ENCODE peak calls at places on chromosomes 12 and 14, in eight cellular contexts. One of them, this sample, is unnamed.

GRCh38 chr12:7832059-7832696 is 40.5 kb downstream of the SLC2A14 start:
- DNase-seq in ovary: peak; percentile 20
- DNase-seq in transverse colon: no peak
- DNase-seq in tibial nerve: peak; percentile 13
- DNase-seq in A549: peak; percentile 83
- DNase-seq in suprapubic skin: no peak
- DNase-seq in HepG2: peak; percentile 62
- DNase-seq in SK-N-SH: peak; percentile 49
- DNase-seq in this sample: no peak

GRCh38 chr12:11797317-11797913 is 147.9 kb downstream of the ETV6 start:
- DNase-seq in ovary: no peak
- DNase-seq in transverse colon: no peak
- DNase-seq in tibial nerve: no peak
- DNase-seq in A549: no peak
- DNase-seq in suprapubic skin: no peak
- DNase-seq in HepG2: peak; percentile 28
- DNase-seq in SK-N-SH: no peak
- DNase-seq in this sample: peak; percentile 37

GRCh38 chr12:63995512-63995911 is 151.0 kb downstream of the SRGAP1 start:
- DNase-seq in ovary: no peak
- DNase-seq in transverse colon: no peak
- DNase-seq in tibial nerve: no peak
- DNase-seq in A549: no peak
- DNase-seq in suprapubic skin: no peak
- DNase-seq in HepG2: no peak
- DNase-seq in SK-N-SH: no peak
- DNase-seq in this sample: no peak

GRCh38 chr14:95463173-95463901 is 53.1 kb downstream of the SYNE3 start:
- DNase-seq in ovary: no peak
- DNase-seq in transverse colon: peak; percentile 66
- DNase-seq in tibial nerve: no peak
- DNase-seq in A549: no peak
- DNase-seq in suprapubic skin: no peak
- DNase-seq in HepG2: no peak
- DNase-seq in SK-N-SH: no peak
- DNase-seq in this sample: peak; percentile 62

GRCh38 chr14:34029921-34030334 is 79.1 kb upstream of the EGLN3 start:
- DNase-seq in ovary: peak; percentile 35
- DNase-seq in transverse colon: peak; percentile 21
- DNase-seq in tibial nerve: peak; percentile 72
- DNase-seq in A549: no peak
- DNase-seq in suprapubic skin: peak; percentile 71
- DNase-seq in HepG2: no peak
- DNase-seq in SK-N-SH: no peak
- DNase-seq in this sample: peak; percentile 47

GRCh38 chr14:72962829-72963312 is 36.6 kb downstream of the DCAF4 start:
- DNase-seq in ovary: no peak
- DNase-seq in transverse colon: peak; percentile 12
- DNase-seq in tibial nerve: no peak
- DNase-seq in A549: peak; percentile 84
- DNase-seq in suprapubic skin: no peak
- DNase-seq in HepG2: peak; percentile 48
- DNase-seq in SK-N-SH: no peak
- DNase-seq in this sample: no peak

GRCh38 chr12:65695077-65695865 is 129.0 kb upstream of the HMGA2 start:
- DNase-seq in ovary: no peak
- DNase-seq in transverse colon: peak; percentile 27
- DNase-seq in tibial nerve: no peak
- DNase-seq in A549: peak; percentile 34
- DNase-seq in suprapubic skin: no peak
- DNase-seq in HepG2: peak; percentile 15
- DNase-seq in SK-N-SH: no peak
- DNase-seq in this sample: peak; percentile 78

GRCh38 chr12:41345071-41345470 is 157.0 kb downstream of the PDZRN4 start:
- DNase-seq in ovary: no peak
- DNase-seq in transverse colon: no peak
- DNase-seq in tibial nerve: no peak
- DNase-seq in A549: no peak
- DNase-seq in suprapubic skin: no peak
- DNase-seq in HepG2: no peak
- DNase-seq in SK-N-SH: no peak
- DNase-seq in this sample: no peak

GRCh38 chr14:99522457-99522891 is 41.3 kb downstream of the CCNK start:
- DNase-seq in ovary: peak; percentile 50
- DNase-seq in transverse colon: no peak
- DNase-seq in tibial nerve: no peak
- DNase-seq in A549: peak; percentile 53
- DNase-seq in suprapubic skin: no peak
- DNase-seq in HepG2: no peak
- DNase-seq in SK-N-SH: no peak
- DNase-seq in this sample: no peak

GRCh38 chr14:91349481-91350074 is 68.0 kb downstream of the CCDC88C start:
- DNase-seq in ovary: no peak
- DNase-seq in transverse colon: no peak
- DNase-seq in tibial nerve: no peak
- DNase-seq in A549: no peak
- DNase-seq in suprapubic skin: no peak
- DNase-seq in HepG2: no peak
- DNase-seq in SK-N-SH: no peak
- DNase-seq in this sample: no peak

GRCh38 chr12:68293347-68293746 is 38.8 kb downstream of the MDM1 start:
- DNase-seq in ovary: no peak
- DNase-seq in transverse colon: no peak
- DNase-seq in tibial nerve: no peak
- DNase-seq in A549: no peak
- DNase-seq in suprapubic skin: no peak
- DNase-seq in HepG2: no peak
- DNase-seq in SK-N-SH: no peak
- DNase-seq in this sample: no peak

GRCh38 chr14:71534506-71534905 is 397.7 kb upstream of the RGS6 start:
- DNase-seq in ovary: no peak
- DNase-seq in transverse colon: no peak
- DNase-seq in tibial nerve: no peak
- DNase-seq in A549: no peak
- DNase-seq in suprapubic skin: no peak
- DNase-seq in HepG2: no peak
- DNase-seq in SK-N-SH: no peak
- DNase-seq in this sample: no peak

GRCh38 chr12:94147377-94147990 is 893 bp upstream of the PLXNC1 start:
- DNase-seq in ovary: no peak
- DNase-seq in transverse colon: no peak
- DNase-seq in tibial nerve: no peak
- DNase-seq in A549: no peak
- DNase-seq in suprapubic skin: no peak
- DNase-seq in HepG2: no peak
- DNase-seq in SK-N-SH: no peak
- DNase-seq in this sample: no peak

GRCh38 chr12:57816001-57816854 is 2.3 kb downstream of the AVIL start:
- DNase-seq in ovary: no peak
- DNase-seq in transverse colon: no peak
- DNase-seq in tibial nerve: no peak
- DNase-seq in A549: no peak
- DNase-seq in suprapubic skin: no peak
- DNase-seq in HepG2: no peak
- DNase-seq in SK-N-SH: peak; percentile 67
- DNase-seq in this sample: no peak
- H3K27ac ChIP-seq in ovary: no peak overlapping the region
- H3K27ac ChIP-seq in transverse colon: peak overlapping the region; percentile 64
- H3K27ac ChIP-seq in tibial nerve: peak overlapping the region; percentile 69
- H3K27ac ChIP-seq in A549: no peak overlapping the region
- H3K27ac ChIP-seq in suprapubic skin: no peak overlapping the region
- H3K27ac ChIP-seq in HepG2: no peak overlapping the region
- H3K27ac ChIP-seq in SK-N-SH: no peak overlapping the region
- H3K27ac ChIP-seq in this sample: no peak overlapping the region

GRCh38 chr14:102363182-102363952 is 626 bp downstream of the TECPR2 start:
- DNase-seq in ovary: no peak
- DNase-seq in transverse colon: peak; percentile 40
- DNase-seq in tibial nerve: peak; percentile 38
- DNase-seq in A549: peak; percentile 23
- DNase-seq in suprapubic skin: no peak
- DNase-seq in HepG2: no peak
- DNase-seq in SK-N-SH: no peak
- DNase-seq in this sample: peak; percentile 40
- TF ChIP-seq EP300 in ovary: no peak
- TF ChIP-seq EP300 in transverse colon: no peak
- TF ChIP-seq EP300 in tibial nerve: no peak
- TF ChIP-seq EP300 in A549: no peak
- TF ChIP-seq EP300 in suprapubic skin: no peak
- TF ChIP-seq EP300 in HepG2: no peak
- TF ChIP-seq EP300 in SK-N-SH: no peak
- TF ChIP-seq EP300 in this sample: no peak

DNA sequence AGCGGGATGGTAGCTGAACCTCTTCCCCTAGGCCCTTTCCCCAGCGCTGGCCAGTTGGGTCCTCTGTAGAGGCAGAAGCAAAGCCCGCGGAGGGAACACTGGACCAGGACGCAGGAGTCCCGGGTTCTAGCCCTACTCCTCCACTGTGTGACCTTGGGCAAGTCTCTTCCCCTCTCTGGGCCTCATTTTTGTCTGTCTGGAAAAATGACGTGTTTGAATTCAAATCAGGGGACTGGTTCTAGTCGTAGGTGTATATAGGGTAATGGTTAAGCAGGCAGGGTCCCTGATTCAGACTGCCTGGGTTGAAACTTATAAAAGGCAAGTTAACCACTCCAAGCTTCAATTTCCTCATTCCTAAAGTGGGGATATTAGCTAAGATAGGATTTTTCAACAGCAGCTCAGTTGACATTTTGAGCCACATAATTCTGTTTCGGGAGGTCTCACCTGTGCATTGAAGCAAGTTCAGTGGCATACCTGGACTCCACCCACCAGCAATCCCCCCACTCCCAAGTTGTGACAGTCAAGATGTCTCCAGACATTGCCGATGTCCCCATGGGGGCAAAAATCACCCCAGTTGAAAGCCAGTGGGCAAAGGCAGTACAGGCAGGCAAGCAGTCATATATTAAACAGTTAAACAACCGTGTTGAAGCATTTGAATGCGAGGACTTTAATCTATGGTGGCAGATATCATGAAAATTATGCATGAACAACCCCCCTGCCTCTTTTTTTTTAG is 899 bp downstream of the TPCN1 start:
- DNase-seq in ovary: no peak
- DNase-seq in transverse colon: no peak
- DNase-seq in tibial nerve: no peak
- DNase-seq in A549: peak; percentile 18
- DNase-seq in suprapubic skin: peak; percentile 76
- DNase-seq in HepG2: no peak
- DNase-seq in SK-N-SH: no peak
- DNase-seq in this sample: no peak
- H3K4me1 ChIP-seq in ovary: peaks cover 11% of the 10 kb centered on the region
- H3K4me1 ChIP-seq in transverse colon: peaks cover 16% of the 10 kb centered on the region
- H3K4me1 ChIP-seq in tibial nerve: peaks cover 31% of the 10 kb centered on the region
- H3K4me1 ChIP-seq in A549: peaks cover 20% of the 10 kb centered on the region
- H3K4me1 ChIP-seq in suprapubic skin: peaks cover 35% of the 10 kb centered on the region
- H3K4me1 ChIP-seq in HepG2: peaks cover 37% of the 10 kb centered on the region
- H3K4me1 ChIP-seq in SK-N-SH: peaks cover 15% of the 10 kb centered on the region
- H3K4me1 ChIP-seq in this sample: peaks cover 53% of the 10 kb centered on the region

GRCh38 chr14:85482549-85482948 is 47.4 kb upstream of the FLRT2 start:
- DNase-seq in ovary: no peak
- DNase-seq in transverse colon: no peak
- DNase-seq in tibial nerve: no peak
- DNase-seq in A549: no peak
- DNase-seq in suprapubic skin: no peak
- DNase-seq in HepG2: peak; percentile 71
- DNase-seq in SK-N-SH: no peak
- DNase-seq in this sample: peak; percentile 27
- H3K27ac ChIP-seq in ovary: no peak overlapping the region
- H3K27ac ChIP-seq in transverse colon: no peak overlapping the region
- H3K27ac ChIP-seq in tibial nerve: no peak overlapping the region
- H3K27ac ChIP-seq in A549: no peak overlapping the region
- H3K27ac ChIP-seq in suprapubic skin: no peak overlapping the region
- H3K27ac ChIP-seq in HepG2: peak overlapping the region; percentile 59
- H3K27ac ChIP-seq in SK-N-SH: no peak overlapping the region
- H3K27ac ChIP-seq in this sample: peak overlapping the region; percentile 60

GRCh38 chr14:105861985-105862465 is 335.6 kb downstream of the TMEM121 start:
- DNase-seq in ovary: no peak
- DNase-seq in transverse colon: peak; percentile 27
- DNase-seq in tibial nerve: no peak
- DNase-seq in A549: no peak
- DNase-seq in suprapubic skin: no peak
- DNase-seq in HepG2: no peak
- DNase-seq in SK-N-SH: no peak
- DNase-seq in this sample: peak; percentile 23

GRCh38 chr14:105858676-105859025 is 332.3 kb downstream of the TMEM121 start:
- DNase-seq in ovary: peak; percentile 7
- DNase-seq in transverse colon: peak; percentile 4
- DNase-seq in tibial nerve: no peak
- DNase-seq in A549: no peak
- DNase-seq in suprapubic skin: peak; percentile 46
- DNase-seq in HepG2: no peak
- DNase-seq in SK-N-SH: no peak
- DNase-seq in this sample: no peak

GRCh38 chr14:105857816-105858675 is 331.7 kb downstream of the TMEM121 start:
- DNase-seq in ovary: peak; percentile 5
- DNase-seq in transverse colon: peak; percentile 7
- DNase-seq in tibial nerve: no peak
- DNase-seq in A549: no peak
- DNase-seq in suprapubic skin: peak; percentile 54
- DNase-seq in HepG2: no peak
- DNase-seq in SK-N-SH: no peak
- DNase-seq in this sample: no peak

GRCh38 chr14:105860615-105861580 is 334.5 kb downstream of the TMEM121 start:
- DNase-seq in ovary: peak; percentile 6
- DNase-seq in transverse colon: peak; percentile 14
- DNase-seq in tibial nerve: no peak
- DNase-seq in A549: no peak
- DNase-seq in suprapubic skin: peak; percentile 42
- DNase-seq in HepG2: no peak
- DNase-seq in SK-N-SH: no peak
- DNase-seq in this sample: peak; percentile 25

GRCh38 chr14:105859717-105860614 is 333.6 kb downstream of the TMEM121 start:
- DNase-seq in ovary: peak; percentile 4
- DNase-seq in transverse colon: peak; percentile 16
- DNase-seq in tibial nerve: no peak
- DNase-seq in A549: no peak
- DNase-seq in suprapubic skin: peak; percentile 49
- DNase-seq in HepG2: no peak
- DNase-seq in SK-N-SH: no peak
- DNase-seq in this sample: peak; percentile 25
- TF ChIP-seq EP300 in ovary: no peak
- TF ChIP-seq EP300 in transverse colon: no peak
- TF ChIP-seq EP300 in tibial nerve: no peak
- TF ChIP-seq EP300 in A549: no peak
- TF ChIP-seq EP300 in suprapubic skin: no peak
- TF ChIP-seq EP300 in HepG2: no peak
- TF ChIP-seq EP300 in SK-N-SH: no peak
- TF ChIP-seq EP300 in this sample: no peak

GRCh38 chr12:76018672-76019071 is 12.9 kb downstream of the PHLDA1 start:
- DNase-seq in ovary: no peak
- DNase-seq in transverse colon: no peak
- DNase-seq in tibial nerve: no peak
- DNase-seq in A549: no peak
- DNase-seq in suprapubic skin: no peak
- DNase-seq in HepG2: no peak
- DNase-seq in SK-N-SH: no peak
- DNase-seq in this sample: no peak
- H3K4me1 ChIP-seq in ovary: no peaks in the 10 kb centered on the region
- H3K4me1 ChIP-seq in transverse colon: no peaks in the 10 kb centered on the region
- H3K4me1 ChIP-seq in tibial nerve: no peaks in the 10 kb centered on the region
- H3K4me1 ChIP-seq in A549: peaks cover 51% of the 10 kb centered on the region
- H3K4me1 ChIP-seq in suprapubic skin: no peaks in the 10 kb centered on the region
- H3K4me1 ChIP-seq in HepG2: peaks cover 36% of the 10 kb centered on the region
- H3K4me1 ChIP-seq in SK-N-SH: peaks cover 4% of the 10 kb centered on the region
- H3K4me1 ChIP-seq in this sample: peaks cover 5% of the 10 kb centered on the region

This sample was measured in stomach.